ENCODE peak calls at places on chromosomes 7 and 10, in seven cellular contexts. S is WERI-Rb-1, F is LoVo, I is HT-29, C is iPS DF 6.9, T is T-helper 2 cell, E is HFF-Myc. G is an unnamed sample.

GRCh38 chr7:369476-369980 is 79.6 kb downstream of the FOXL3 start:
- DNase-seq in I (no peak), S (no peak), F (no peak), E (no peak), T (no peak), C (no peak), G (no peak)

GRCh38 chr7:5502726-5503243 is 79.2 kb upstream of the TNRC18 start:
- DNase-seq in E (no peak), I (no peak), T (no peak), S (no peak), F (no peak), C (no peak), G (no peak)

GRCh38 chr7:92751902-92752901 is 84.2 kb downstream of the CDK6 start:
- DNase-seq in T (no peak), E (no peak), I (peak), F (no peak), C (no peak), S (no peak), G (peak)

GRCh38 chr7:130296221-130296951 is 3.4 kb downstream of the CPA4 start:
- DNase-seq in T (no peak), E (no peak), C (no peak), F (no peak), I (no peak), S (no peak), G (peak)

GRCh38 chr7:149126662-149127321 is 668 bp upstream of the ZNF425 start:
- DNase-seq in C (no peak), S (peak), E (no peak), F (peak), T (peak), I (peak), G (peak)

GRCh38 chr7:74343281-74344127 is 54.3 kb downstream of the CLIP2 start:
- DNase-seq in C (no peak), S (no peak), I (no peak), E (no peak), T (no peak), F (peak), G (peak)

GRCh38 chr10:125200396-125200795 is 40.0 kb upstream of the CTBP2 start:
- DNase-seq in C (no peak), F (no peak), E (no peak), T (no peak), I (no peak), S (no peak), G (no peak)

GRCh38 chr10:1522237-1522636 is 215.1 kb downstream of the ADARB2 start:
- DNase-seq in I (no peak), C (no peak), F (no peak), E (no peak), S (no peak), T (no peak), G (no peak)

GRCh38 chr7:80472491-80473200 is 39.2 kb downstream of the GNAT3 start:
- DNase-seq in I (no peak), F (no peak), T (no peak), S (no peak), C (no peak), E (no peak), G (no peak)

GRCh38 chr7:55887786-55888185 is 530 bp downstream of the ZNF713 start:
- DNase-seq in T (no peak), E (no peak), C (no peak), I (peak), F (peak), S (no peak), G (peak)

GRCh38 chr7:135946289-135947055 is 30.7 kb downstream of the MTPN start:
- DNase-seq in I (no peak), C (no peak), T (no peak), F (no peak), S (no peak), E (no peak), G (no peak)

GRCh38 chr7:1357601-1358271 is 101.5 kb downstream of the MICALL2 start:
- DNase-seq in E (no peak), T (no peak), C (no peak), F (no peak), S (no peak), I (peak), G (no peak)

GRCh38 chr7:102287465-102288146 is 938 bp downstream of the SH2B2 start:
- DNase-seq in F (peak), I (peak), E (no peak), C (no peak), S (peak), T (no peak), G (peak)

GRCh38 chr7:132526111-132526741 is 50.0 kb downstream of the PLXNA4 start:
- DNase-seq in C (no peak), I (no peak), S (peak), F (no peak), T (no peak), E (no peak), G (no peak)

GRCh38 chr10:34222359-34222758 is 592.7 kb downstream of the PARD3 start:
- DNase-seq in I (peak), C (no peak), F (no peak), T (no peak), S (no peak), E (no peak), G (no peak)

GRCh38 chr10:129328531-129328930 is 138.5 kb upstream of the MGMT start:
- DNase-seq in S (no peak), F (no peak), T (no peak), I (no peak), E (no peak), C (no peak), G (no peak)

GRCh38 chr7:96388166-96388565 is 66.3 kb upstream of the SLC25A13 start:
- DNase-seq in S (no peak), C (no peak), F (no peak), E (peak), T (no peak), I (no peak), G (no peak)

GRCh38 chr7:105932835-105933477 is 30.1 kb upstream of the CDHR3 start:
- DNase-seq in C (no peak), F (peak), T (no peak), I (no peak), S (no peak), E (peak), G (peak)

GRCh38 chr10:101749033-101749432 is 26.9 kb downstream of the FGF8 start:
- DNase-seq in E (no peak), S (peak), I (peak), T (no peak), F (no peak), C (peak), G (no peak)

GRCh38 chr7:33842141-33842540 is 63.2 kb upstream of the BMPER start:
- DNase-seq in F (no peak), S (peak), C (no peak), T (no peak), E (no peak), I (no peak), G (no peak)

GRCh38 chr10:85646312-85646711 is 720.3 kb downstream of the GRID1 start:
- DNase-seq in I (no peak), E (peak), T (no peak), F (peak), S (no peak), C (no peak), G (no peak)

GRCh38 chr10:43865275-43866135 is 216.8 kb upstream of the ZNF32 start:
- DNase-seq in F (no peak), C (no peak), E (no peak), S (no peak), I (no peak), T (no peak), G (no peak)

GRCh38 chr10:109894516-109894915 is 28.8 kb downstream of the XPNPEP1 start:
- DNase-seq in C (no peak), F (no peak), E (no peak), S (peak), T (no peak), I (no peak), G (peak)

GRCh38 chr7:112272921-112273561 is 66.5 kb downstream of the ZNF277 start:
- DNase-seq in S (no peak), I (no peak), T (no peak), C (no peak), E (no peak), F (peak), G (no peak)

GRCh38 chr7:29282819-29283414 is 88.3 kb downstream of the CHN2 start:
- DNase-seq in E (no peak), F (no peak), C (no peak), I (no peak), S (no peak), T (no peak), G (no peak)

GRCh38 chr10:3122486-3123205 is 49.9 kb downstream of the PITRM1 start:
- DNase-seq in C (no peak), S (no peak), F (no peak), E (no peak), T (no peak), I (no peak), G (peak)

GRCh38 chr7:99624487-99624886 is 7.7 kb downstream of the ZSCAN25 start:
- DNase-seq in F (no peak), C (no peak), T (peak), I (no peak), S (no peak), E (no peak), G (no peak)